ENCODE peak calls at places on chromosomes 7 and 10, in four cellular contexts. P is NCI-H1092 treated with DMSO at 0.1 percent for 48 hours; Y is HT1080; W is activated naive CD8-positive, alpha-beta T cell treated with anti-CD3 and anti-CD28 coated beads, Interleukin-2, amount 50 U/mL, for 16 hours. D is an unnamed sample.

GRCh38 chr7:17311952-17312351 is 13.5 kb downstream of the AHR start:
- DNase-seq in Y (no peak), P (no peak), W (no peak), D (no peak)

GRCh38 chr7:42197391-42197790 is 39.6 kb downstream of the GLI3 start:
- DNase-seq in Y (no peak), P (no peak), W (no peak), D (peak)

GRCh38 chr7:7786595-7786994 is 68.2 kb upstream of the RPA3 start:
- DNase-seq in Y (peak), P (no peak), W (no peak), D (no peak)

GRCh38 chr7:157767466-157767865 is 430.7 kb downstream of the DNAJB6 start:
- DNase-seq in P (no peak), W (no peak), Y (no peak), D (no peak)

GRCh38 chr10:62911210-62911963 is 95.2 kb upstream of the EGR2 start:
- DNase-seq in P (no peak), W (no peak), Y (no peak), D (peak)

GRCh38 chr7:134154581-134155130 is 27.5 kb downstream of the LRGUK start:
- DNase-seq in W (no peak), Y (no peak), P (no peak), D (peak)

GRCh38 chr10:61081331-61081730 is 137.3 kb upstream of the RHOBTB1 start:
- DNase-seq in W (no peak), P (no peak), Y (no peak), D (no peak)

GRCh38 chr10:11934262-11934661 is 108.3 kb downstream of the UPF2 start:
- DNase-seq in W (no peak), P (no peak), Y (no peak), D (no peak)

GRCh38 chr10:97734021-97734420 is 2.9 kb upstream of the ZFYVE27 start:
- DNase-seq in Y (no peak), P (no peak), W (no peak), D (no peak)

GRCh38 chr10:71244638-71245419 is 32.5 kb downstream of the UNC5B start:
- DNase-seq in P (peak), W (no peak), Y (peak), D (peak)

GRCh38 chr10:116748041-116748440 is 5.7 kb upstream of the HSPA12A start:
- DNase-seq in Y (peak), W (no peak), P (no peak), D (peak)

D was measured in RPMI7951.